ENCODE peak calls at places on chromosomes 4 and X, in eight cellular contexts. Q is foreskin fibroblast, V is fibroblast of the aortic adventitia, X is AG04450, G is tibial artery, Y is PC-3, A is fibroblast of villous mesenchyme, L is lower lobe of right lung. B is an unnamed sample.

GRCh38 chr4:63717384-63717783 is 691.9 kb downstream of the TECRL start:
- DNase-seq in Q (no peak), V (no peak), X (no peak), G (no peak), Y (peak), A (no peak), L (no peak), B (no peak)

GRCh38 chr4:5858020-5858769 is 34.7 kb downstream of the CRMP1 start:
- DNase-seq in Q (no peak), V (no peak), X (no peak), G (no peak), Y (no peak), A (no peak), L (no peak), B (no peak)

GRCh38 chr4:67040315-67040714 is 505.0 kb downstream of the CENPC start:
- DNase-seq in Q (no peak), V (no peak), X (no peak), G (no peak), Y (no peak), A (no peak), L (no peak), B (no peak)

GRCh38 chr4:9996319-9997110 is 24.8 kb downstream of the SLC2A9 start:
- DNase-seq in Q (no peak), V (no peak), X (no peak), G (no peak), Y (no peak), A (peak), L (no peak), B (no peak)

GRCh38 chrX:43581167-43581566 is 74.9 kb upstream of the MAOA start:
- DNase-seq in Q (no peak), V (no peak), X (no peak), G (no peak), Y (no peak), A (no peak), L (no peak), B (no peak)

GRCh38 chr4:41418444-41418843 is 119.5 kb upstream of the LIMCH1 start:
- DNase-seq in Q (peak), V (peak), X (no peak), G (peak), Y (peak), A (peak), L (no peak), B (no peak)

GRCh38 chr4:10061650-10062415 is 40.5 kb upstream of the SLC2A9 start:
- DNase-seq in Q (no peak), V (no peak), X (no peak), G (no peak), Y (peak), A (peak), L (no peak), B (no peak)

GRCh38 chr4:185143596-185143969 is 517 bp downstream of the SLC25A4 start:
- DNase-seq in Q (no peak), V (peak), X (no peak), G (peak), Y (peak), A (peak), L (peak), B (no peak)

GRCh38 chr4:164312671-164313070 is 441.3 kb upstream of the SMIM31 start:
- DNase-seq in Q (no peak), V (no peak), X (no peak), G (no peak), Y (no peak), A (no peak), L (no peak), B (no peak)

GRCh38 chr4:90234916-90235547 is 107.8 kb downstream of the CCSER1 start:
- DNase-seq in Q (no peak), V (no peak), X (no peak), G (no peak), Y (no peak), A (no peak), L (no peak), B (no peak)

GRCh38 chr4:23084559-23085248 is 392.0 kb downstream of the GBA3 start:
- DNase-seq in Q (peak), V (no peak), X (no peak), G (no peak), Y (peak), A (no peak), L (no peak), B (no peak)

GRCh38 chr4:95431678-95432077 is 117.1 kb downstream of the UNC5C start:
- DNase-seq in Q (no peak), V (no peak), X (no peak), G (no peak), Y (no peak), A (no peak), L (no peak), B (no peak)

GRCh38 chr4:112153222-112153791 is 8.1 kb downstream of the FAM241A start:
- DNase-seq in Q (no peak), V (no peak), X (no peak), G (no peak), Y (no peak), A (no peak), L (no peak), B (no peak)
- H3K4me3 ChIP-seq in Q (no peak), V (no peak), X (no peak), G (no peak), Y (no peak), A (no peak), L (no peak), B (no peak)

GRCh38 chrX:19179389-19179788 is 57.1 kb upstream of the ADGRG2 start:
- DNase-seq in Q (no peak), V (no peak), X (no peak), G (no peak), Y (peak), A (no peak), L (no peak), B (no peak)

GRCh38 chrX:19182785-19183184 is 60.5 kb upstream of the ADGRG2 start:
- DNase-seq in Q (no peak), V (no peak), X (no peak), G (no peak), Y (no peak), A (no peak), L (no peak), B (no peak)

GRCh38 chrX:19188566-19188965 is 66.3 kb upstream of the ADGRG2 start:
- DNase-seq in Q (no peak), V (no peak), X (no peak), G (no peak), Y (no peak), A (no peak), L (no peak), B (no peak)

GRCh38 chrX:19178402-19178801 is 56.1 kb upstream of the ADGRG2 start:
- DNase-seq in Q (no peak), V (no peak), X (no peak), G (no peak), Y (no peak), A (no peak), L (no peak), B (no peak)

GRCh38 chrX:19183777-19184485 is 61.7 kb upstream of the ADGRG2 start:
- DNase-seq in Q (no peak), V (peak), X (no peak), G (no peak), Y (no peak), A (no peak), L (no peak), B (no peak)
- H3K4me3 ChIP-seq in Q (no peak), V (no peak), X (no peak), G (no peak), Y (no peak), A (no peak), L (no peak), B (no peak)

GRCh38 chr4:8910822-8911310 is 39.2 kb upstream of the HMX1 start:
- DNase-seq in Q (no peak), V (no peak), X (no peak), G (peak), Y (no peak), A (no peak), L (no peak), B (no peak)

GRCh38 chr4:8910100-8910821 is 38.6 kb upstream of the HMX1 start:
- DNase-seq in Q (no peak), V (no peak), X (no peak), G (peak), Y (no peak), A (no peak), L (peak), B (no peak)

GRCh38 chr4:8912506-8912905 is 40.9 kb upstream of the HMX1 start:
- DNase-seq in Q (no peak), V (no peak), X (no peak), G (peak), Y (no peak), A (no peak), L (no peak), B (no peak)

GRCh38 chr4:8912089-8912455 is 40.4 kb upstream of the HMX1 start:
- DNase-seq in Q (no peak), V (no peak), X (no peak), G (no peak), Y (no peak), A (no peak), L (no peak), B (no peak)

GRCh38 chr4:8911311-8912088 is 39.9 kb upstream of the HMX1 start:
- DNase-seq in Q (peak), V (no peak), X (no peak), G (peak), Y (no peak), A (no peak), L (peak), B (no peak)
- H3K4me3 ChIP-seq in Q (no peak), V (no peak), X (no peak), G (no peak), Y (no peak), A (no peak), L (no peak), B (no peak)

GRCh38 chrX:9163153-9163790 is 129.3 kb upstream of the FAM9B start:
- DNase-seq in Q (no peak), V (peak), X (no peak), G (no peak), Y (peak), A (no peak), L (no peak), B (no peak)
- H3K4me3 ChIP-seq in Q (no peak), V (no peak), X (no peak), G (no peak), Y (peak), A (no peak), L (no peak), B (no peak)

DNA sequence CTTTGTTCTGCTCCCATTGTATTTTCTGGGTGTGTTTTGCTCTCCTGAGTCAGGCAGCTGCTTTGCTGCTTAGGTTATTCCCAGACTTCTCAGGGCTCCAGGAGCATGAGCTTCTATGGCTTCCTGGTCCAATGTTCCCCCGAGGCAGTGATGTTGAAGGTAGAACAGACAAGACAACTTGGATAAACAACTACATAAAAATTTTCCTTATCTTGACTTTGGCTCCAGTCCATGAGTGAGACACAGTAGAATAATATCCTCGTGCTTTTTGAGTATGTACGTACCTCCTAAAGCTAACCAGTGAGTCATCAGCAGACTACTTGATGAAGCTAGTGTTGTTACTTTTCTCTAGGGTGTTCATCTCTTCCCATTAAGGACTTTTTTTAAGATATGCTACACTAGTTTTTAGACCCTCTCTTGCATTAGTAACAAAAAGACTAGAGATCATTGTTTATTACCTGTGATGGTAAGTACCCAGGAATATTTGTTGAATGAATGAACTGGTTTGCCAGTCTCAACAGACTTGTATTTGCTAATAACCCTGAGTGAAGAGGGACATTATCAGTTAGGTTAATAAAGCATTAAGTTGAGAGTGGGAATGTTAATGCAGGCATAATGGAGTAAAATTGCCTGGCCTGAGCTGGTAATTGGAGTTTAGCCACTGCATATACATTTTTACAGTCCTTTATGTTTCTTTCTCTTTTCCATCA is 131.9 kb downstream of the FHIP1A start:
- DNase-seq in Q (peak), V (peak), X (peak), G (no peak), Y (peak), A (peak), L (no peak), B (no peak)
- H3K4me3 ChIP-seq in Q (no peak), V (no peak), X (no peak), G (no peak), Y (peak), A (no peak), L (no peak), B (no peak)